ENCODE peak calls at places on chromosomes 16 and 17, in six cellular contexts. One of them, this sample, is unnamed.

GRCh38 chr17:4573682-4574081 is 10.6 kb upstream of the SMTNL2 start:
- DNase-seq in posterior vena cava: no peak
- DNase-seq in HuH-7.5: no peak
- DNase-seq in fibroblast of the aortic adventitia: no peak
- DNase-seq in endothelial cell: no peak
- DNase-seq in naive thymus-derived CD8-positive, alpha-beta T cell: no peak
- DNase-seq in this sample: no peak

GRCh38 chr16:30927789-30928378 is 4.5 kb downstream of the FBXL19 start:
- DNase-seq in posterior vena cava: no peak
- DNase-seq in HuH-7.5: no peak
- DNase-seq in fibroblast of the aortic adventitia: peak
- DNase-seq in endothelial cell: no peak
- DNase-seq in naive thymus-derived CD8-positive, alpha-beta T cell: no peak
- DNase-seq in this sample: no peak

GRCh38 chr17:4872786-4873185 is 26.6 kb upstream of the C17orf107 start:
- DNase-seq in posterior vena cava: no peak
- DNase-seq in HuH-7.5: no peak
- DNase-seq in fibroblast of the aortic adventitia: peak
- DNase-seq in endothelial cell: no peak
- DNase-seq in naive thymus-derived CD8-positive, alpha-beta T cell: no peak
- DNase-seq in this sample: no peak

GRCh38 chr16:24837969-24838368 is 7.8 kb upstream of the SLC5A11 start:
- DNase-seq in posterior vena cava: no peak
- DNase-seq in HuH-7.5: no peak
- DNase-seq in fibroblast of the aortic adventitia: no peak
- DNase-seq in endothelial cell: no peak
- DNase-seq in naive thymus-derived CD8-positive, alpha-beta T cell: no peak
- DNase-seq in this sample: no peak

GRCh38 chr17:41975099-41976083 is 8.8 kb downstream of the CNP start:
- DNase-seq in posterior vena cava: peak
- DNase-seq in HuH-7.5: no peak
- DNase-seq in fibroblast of the aortic adventitia: peak
- DNase-seq in endothelial cell: no peak
- DNase-seq in naive thymus-derived CD8-positive, alpha-beta T cell: no peak
- DNase-seq in this sample: no peak

GRCh38 chr16:23979426-23979825 is 143.6 kb downstream of the PRKCB start:
- DNase-seq in posterior vena cava: no peak
- DNase-seq in HuH-7.5: no peak
- DNase-seq in fibroblast of the aortic adventitia: no peak
- DNase-seq in endothelial cell: no peak
- DNase-seq in naive thymus-derived CD8-positive, alpha-beta T cell: no peak
- DNase-seq in this sample: no peak

GRCh38 chr16:53249331-53249730 is 184.9 kb upstream of the RBL2 start:
- DNase-seq in posterior vena cava: no peak
- DNase-seq in HuH-7.5: no peak
- DNase-seq in fibroblast of the aortic adventitia: no peak
- DNase-seq in endothelial cell: no peak
- DNase-seq in naive thymus-derived CD8-positive, alpha-beta T cell: no peak
- DNase-seq in this sample: no peak

GRCh38 chr17:18949566-18949965 is 2.4 kb upstream of the SLC5A10 start:
- DNase-seq in posterior vena cava: peak
- DNase-seq in HuH-7.5: no peak
- DNase-seq in fibroblast of the aortic adventitia: peak
- DNase-seq in endothelial cell: no peak
- DNase-seq in naive thymus-derived CD8-positive, alpha-beta T cell: no peak
- DNase-seq in this sample: no peak

GRCh38 chr16:52251495-52251894 is 295.4 kb downstream of the TOX3 start:
- DNase-seq in posterior vena cava: no peak
- DNase-seq in HuH-7.5: no peak
- DNase-seq in fibroblast of the aortic adventitia: no peak
- DNase-seq in endothelial cell: no peak
- DNase-seq in naive thymus-derived CD8-positive, alpha-beta T cell: no peak
- DNase-seq in this sample: no peak

GRCh38 chr16:84864266-84864955 is 44.6 kb downstream of the CRISPLD2 start:
- DNase-seq in posterior vena cava: no peak
- DNase-seq in HuH-7.5: no peak
- DNase-seq in fibroblast of the aortic adventitia: no peak
- DNase-seq in endothelial cell: no peak
- DNase-seq in naive thymus-derived CD8-positive, alpha-beta T cell: no peak
- DNase-seq in this sample: no peak

GRCh38 chr17:61753696-61754095 is 109.6 kb downstream of the BRIP1 start:
- DNase-seq in posterior vena cava: no peak
- DNase-seq in HuH-7.5: no peak
- DNase-seq in fibroblast of the aortic adventitia: no peak
- DNase-seq in endothelial cell: no peak
- DNase-seq in naive thymus-derived CD8-positive, alpha-beta T cell: no peak
- DNase-seq in this sample: no peak

GRCh38 chr16:81586421-81586820 is 141.8 kb downstream of the CMIP start:
- DNase-seq in posterior vena cava: no peak
- DNase-seq in HuH-7.5: no peak
- DNase-seq in fibroblast of the aortic adventitia: no peak
- DNase-seq in endothelial cell: no peak
- DNase-seq in naive thymus-derived CD8-positive, alpha-beta T cell: no peak
- DNase-seq in this sample: no peak

GRCh38 chr16:74726056-74726455 is 25.4 kb upstream of the MLKL start:
- DNase-seq in posterior vena cava: no peak
- DNase-seq in HuH-7.5: no peak
- DNase-seq in fibroblast of the aortic adventitia: no peak
- DNase-seq in endothelial cell: no peak
- DNase-seq in naive thymus-derived CD8-positive, alpha-beta T cell: no peak
- DNase-seq in this sample: no peak

GRCh38 chr17:79632432-79632735 is 21.5 kb upstream of the RBFOX3 start:
- DNase-seq in posterior vena cava: peak
- DNase-seq in HuH-7.5: no peak
- DNase-seq in fibroblast of the aortic adventitia: no peak
- DNase-seq in endothelial cell: no peak
- DNase-seq in naive thymus-derived CD8-positive, alpha-beta T cell: peak
- DNase-seq in this sample: no peak

GRCh38 chr17:66676421-66676820 is 158.5 kb upstream of the CACNG5 start:
- DNase-seq in posterior vena cava: no peak
- DNase-seq in HuH-7.5: peak
- DNase-seq in fibroblast of the aortic adventitia: no peak
- DNase-seq in endothelial cell: no peak
- DNase-seq in naive thymus-derived CD8-positive, alpha-beta T cell: no peak
- DNase-seq in this sample: no peak

GRCh38 chr16:64470916-64471315 is 650.9 kb downstream of the CDH11 start:
- DNase-seq in posterior vena cava: no peak
- DNase-seq in HuH-7.5: no peak
- DNase-seq in fibroblast of the aortic adventitia: no peak
- DNase-seq in endothelial cell: no peak
- DNase-seq in naive thymus-derived CD8-positive, alpha-beta T cell: no peak
- DNase-seq in this sample: no peak

GRCh38 chr16:73028721-73029361 is 19.1 kb downstream of the ZFHX3 start:
- DNase-seq in posterior vena cava: no peak
- DNase-seq in HuH-7.5: no peak
- DNase-seq in fibroblast of the aortic adventitia: no peak
- DNase-seq in endothelial cell: no peak
- DNase-seq in naive thymus-derived CD8-positive, alpha-beta T cell: no peak
- DNase-seq in this sample: no peak

This sample was measured in GM12864.